ENCODE peak calls at places on chromosomes 12 and 14, in five cellular contexts. One of them, this sample, is unnamed.

GRCh38 chr12:63021126-63021525 is 86.2 kb upstream of the PPM1H start:
- DNase-seq in AG04450: no peak
- DNase-seq in HCT116: no peak
- DNase-seq in hepatocyte: no peak
- DNase-seq in effector memory CD4-positive, alpha-beta T cell: no peak
- DNase-seq in this sample: no peak

GRCh38 chr12:51082561-51083139 is 746 bp downstream of the CSRNP2 start:
- DNase-seq in AG04450: no peak
- DNase-seq in HCT116: no peak
- DNase-seq in hepatocyte: no peak
- DNase-seq in effector memory CD4-positive, alpha-beta T cell: no peak
- DNase-seq in this sample: no peak

GRCh38 chr12:23945249-23945648 is 4.2 kb downstream of the SOX5 start:
- DNase-seq in AG04450: no peak
- DNase-seq in HCT116: no peak
- DNase-seq in hepatocyte: no peak
- DNase-seq in effector memory CD4-positive, alpha-beta T cell: no peak
- DNase-seq in this sample: no peak

GRCh38 chr14:57657487-57657886 is 163.8 kb upstream of the CCDC198 start:
- DNase-seq in AG04450: peak
- DNase-seq in HCT116: no peak
- DNase-seq in hepatocyte: peak
- DNase-seq in effector memory CD4-positive, alpha-beta T cell: no peak
- DNase-seq in this sample: no peak

GRCh38 chr14:44316647-44317432 is 190.2 kb downstream of the FSCB start:
- DNase-seq in AG04450: peak
- DNase-seq in HCT116: peak
- DNase-seq in hepatocyte: peak
- DNase-seq in effector memory CD4-positive, alpha-beta T cell: no peak
- DNase-seq in this sample: no peak

GRCh38 chr12:57452181-57452936 is 2.7 kb upstream of the INHBE start:
- DNase-seq in AG04450: peak
- DNase-seq in HCT116: no peak
- DNase-seq in hepatocyte: peak
- DNase-seq in effector memory CD4-positive, alpha-beta T cell: no peak
- DNase-seq in this sample: no peak

GRCh38 chr14:89129570-89129969 is 287.5 kb downstream of the FOXN3 start:
- DNase-seq in AG04450: no peak
- DNase-seq in HCT116: no peak
- DNase-seq in hepatocyte: no peak
- DNase-seq in effector memory CD4-positive, alpha-beta T cell: no peak
- DNase-seq in this sample: no peak

GRCh38 chr12:53676715-53677611 is 1.1 kb upstream of the ATP5MC2 start:
- DNase-seq in AG04450: no peak
- DNase-seq in HCT116: no peak
- DNase-seq in hepatocyte: peak
- DNase-seq in effector memory CD4-positive, alpha-beta T cell: no peak
- DNase-seq in this sample: no peak

GRCh38 chr14:45526715-45527549 is 273.9 kb upstream of the MIS18BP1 start:
- DNase-seq in AG04450: no peak
- DNase-seq in HCT116: peak
- DNase-seq in hepatocyte: peak
- DNase-seq in effector memory CD4-positive, alpha-beta T cell: no peak
- DNase-seq in this sample: peak

GRCh38 chr12:71661977-71662522 is 1.6 kb downstream of the ZFC3H1 start:
- DNase-seq in AG04450: peak
- DNase-seq in HCT116: no peak
- DNase-seq in hepatocyte: no peak
- DNase-seq in effector memory CD4-positive, alpha-beta T cell: no peak
- DNase-seq in this sample: no peak
- H3K27ac ChIP-seq in AG04450: no peak
- H3K27ac ChIP-seq in HCT116: no peak
- H3K27ac ChIP-seq in hepatocyte: peak
- H3K27ac ChIP-seq in effector memory CD4-positive, alpha-beta T cell: peak
- H3K27ac ChIP-seq in this sample: peak

GRCh38 chr12:12181516-12181915 is 85.3 kb downstream of the LRP6 start:
- DNase-seq in AG04450: no peak
- DNase-seq in HCT116: no peak
- DNase-seq in hepatocyte: no peak
- DNase-seq in effector memory CD4-positive, alpha-beta T cell: no peak
- DNase-seq in this sample: no peak
- H3K4me3 ChIP-seq in AG04450: no peak
- H3K4me3 ChIP-seq in HCT116: no peak
- H3K4me3 ChIP-seq in hepatocyte: no peak
- H3K4me3 ChIP-seq in effector memory CD4-positive, alpha-beta T cell: no peak
- H3K4me3 ChIP-seq in this sample: no peak

GRCh38 chr12:106080111-106080732 is 58.5 kb downstream of the NUAK1 start:
- DNase-seq in AG04450: no peak
- DNase-seq in HCT116: no peak
- DNase-seq in hepatocyte: no peak
- DNase-seq in effector memory CD4-positive, alpha-beta T cell: no peak
- DNase-seq in this sample: peak

GRCh38 chr12:106080786-106081185 is 58.0 kb downstream of the NUAK1 start:
- DNase-seq in AG04450: no peak
- DNase-seq in HCT116: no peak
- DNase-seq in hepatocyte: no peak
- DNase-seq in effector memory CD4-positive, alpha-beta T cell: no peak
- DNase-seq in this sample: peak

GRCh38 chr12:106079148-106079738 is 59.5 kb downstream of the NUAK1 start:
- DNase-seq in AG04450: no peak
- DNase-seq in HCT116: no peak
- DNase-seq in hepatocyte: no peak
- DNase-seq in effector memory CD4-positive, alpha-beta T cell: no peak
- DNase-seq in this sample: no peak

GRCh38 chr12:106081606-106082005 is 57.1 kb downstream of the NUAK1 start:
- DNase-seq in AG04450: no peak
- DNase-seq in HCT116: no peak
- DNase-seq in hepatocyte: no peak
- DNase-seq in effector memory CD4-positive, alpha-beta T cell: no peak
- DNase-seq in this sample: no peak

DNA sequence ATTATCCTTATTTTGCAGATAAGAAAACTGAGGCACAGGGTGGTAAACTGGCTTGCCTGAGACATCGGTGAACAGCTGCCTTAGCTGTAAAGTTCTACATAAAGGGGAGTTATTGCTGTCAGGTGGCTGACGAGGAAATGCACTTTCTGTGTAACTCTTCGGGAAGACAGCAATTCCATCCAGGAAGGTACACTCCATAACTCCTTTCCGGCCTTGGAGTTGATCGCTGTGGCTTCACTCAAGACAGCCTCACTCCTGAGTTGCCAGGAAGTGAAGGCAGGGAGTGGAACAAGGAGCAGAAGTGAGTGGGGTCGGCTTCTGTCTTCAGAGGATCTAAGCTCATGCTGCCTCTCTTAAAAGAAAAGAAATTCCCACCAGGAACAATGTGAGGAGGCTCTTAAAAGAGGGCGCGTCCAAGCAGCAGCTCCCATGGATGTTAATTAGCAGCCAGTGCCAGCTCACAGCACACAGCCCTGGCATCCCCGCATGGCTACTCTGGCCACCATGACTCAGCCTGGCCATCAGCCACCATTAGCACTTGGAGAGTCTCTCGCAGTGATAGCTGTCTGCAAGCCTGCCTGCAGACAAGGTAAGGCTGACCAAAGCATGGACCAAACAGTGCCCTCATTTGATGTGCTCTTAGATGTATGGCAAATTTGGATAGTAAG is 60.3 kb downstream of the NUAK1 start:
- DNase-seq in AG04450: no peak
- DNase-seq in HCT116: no peak
- DNase-seq in hepatocyte: no peak
- DNase-seq in effector memory CD4-positive, alpha-beta T cell: no peak
- DNase-seq in this sample: no peak
- H3K27ac ChIP-seq in AG04450: no peak
- H3K27ac ChIP-seq in HCT116: no peak
- H3K27ac ChIP-seq in hepatocyte: no peak
- H3K27ac ChIP-seq in effector memory CD4-positive, alpha-beta T cell: no peak
- H3K27ac ChIP-seq in this sample: no peak

GRCh38 chr14:56124296-56124695 is 6.1 kb downstream of the PELI2 start:
- DNase-seq in AG04450: no peak
- DNase-seq in HCT116: no peak
- DNase-seq in hepatocyte: no peak
- DNase-seq in effector memory CD4-positive, alpha-beta T cell: no peak
- DNase-seq in this sample: no peak
- H3K4me3 ChIP-seq in AG04450: no peak
- H3K4me3 ChIP-seq in HCT116: no peak
- H3K4me3 ChIP-seq in hepatocyte: no peak
- H3K4me3 ChIP-seq in effector memory CD4-positive, alpha-beta T cell: no peak
- H3K4me3 ChIP-seq in this sample: peak

GRCh38 chr14:49769581-49770211 is 1.7 kb downstream of the KLHDC2 start:
- DNase-seq in AG04450: no peak
- DNase-seq in HCT116: no peak
- DNase-seq in hepatocyte: no peak
- DNase-seq in effector memory CD4-positive, alpha-beta T cell: no peak
- DNase-seq in this sample: no peak

GRCh38 chr14:49767473-49768300 is at the start of gene KLHDC2:
- DNase-seq in AG04450: peak
- DNase-seq in HCT116: peak
- DNase-seq in hepatocyte: peak
- DNase-seq in effector memory CD4-positive, alpha-beta T cell: peak
- DNase-seq in this sample: no peak

GRCh38 chr14:49768301-49769121 is 558 bp downstream of the KLHDC2 start:
- DNase-seq in AG04450: no peak
- DNase-seq in HCT116: peak
- DNase-seq in hepatocyte: peak
- DNase-seq in effector memory CD4-positive, alpha-beta T cell: peak
- DNase-seq in this sample: no peak

GRCh38 chr14:49770212-49770817 is 2.4 kb downstream of the KLHDC2 start:
- DNase-seq in AG04450: no peak
- DNase-seq in HCT116: no peak
- DNase-seq in hepatocyte: peak
- DNase-seq in effector memory CD4-positive, alpha-beta T cell: no peak
- DNase-seq in this sample: no peak

DNA sequence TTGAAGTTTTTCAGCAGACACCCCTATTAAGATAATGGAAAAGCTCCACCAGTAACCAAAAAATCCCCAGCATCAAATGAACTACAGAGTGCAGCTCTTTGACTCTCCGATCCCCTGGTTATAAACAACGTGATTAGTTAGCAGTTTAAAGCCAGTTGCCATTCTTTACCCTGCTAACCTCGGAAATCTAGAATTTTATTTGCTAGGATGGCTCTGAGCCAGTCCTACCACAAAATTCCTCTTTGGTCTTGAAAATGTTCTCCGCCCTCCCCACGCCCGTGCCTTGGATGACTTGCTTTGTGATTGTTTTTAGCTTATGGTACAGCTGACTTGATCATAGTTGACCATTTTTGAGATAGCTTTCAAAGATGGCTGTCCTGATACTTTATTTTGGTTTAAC is 1.2 kb downstream of the KLHDC2 start:
- DNase-seq in AG04450: no peak
- DNase-seq in HCT116: no peak
- DNase-seq in hepatocyte: no peak
- DNase-seq in effector memory CD4-positive, alpha-beta T cell: no peak
- DNase-seq in this sample: no peak
- H3K27ac ChIP-seq in AG04450: peak
- H3K27ac ChIP-seq in HCT116: peak
- H3K27ac ChIP-seq in hepatocyte: peak
- H3K27ac ChIP-seq in effector memory CD4-positive, alpha-beta T cell: peak
- H3K27ac ChIP-seq in this sample: peak

DNA sequence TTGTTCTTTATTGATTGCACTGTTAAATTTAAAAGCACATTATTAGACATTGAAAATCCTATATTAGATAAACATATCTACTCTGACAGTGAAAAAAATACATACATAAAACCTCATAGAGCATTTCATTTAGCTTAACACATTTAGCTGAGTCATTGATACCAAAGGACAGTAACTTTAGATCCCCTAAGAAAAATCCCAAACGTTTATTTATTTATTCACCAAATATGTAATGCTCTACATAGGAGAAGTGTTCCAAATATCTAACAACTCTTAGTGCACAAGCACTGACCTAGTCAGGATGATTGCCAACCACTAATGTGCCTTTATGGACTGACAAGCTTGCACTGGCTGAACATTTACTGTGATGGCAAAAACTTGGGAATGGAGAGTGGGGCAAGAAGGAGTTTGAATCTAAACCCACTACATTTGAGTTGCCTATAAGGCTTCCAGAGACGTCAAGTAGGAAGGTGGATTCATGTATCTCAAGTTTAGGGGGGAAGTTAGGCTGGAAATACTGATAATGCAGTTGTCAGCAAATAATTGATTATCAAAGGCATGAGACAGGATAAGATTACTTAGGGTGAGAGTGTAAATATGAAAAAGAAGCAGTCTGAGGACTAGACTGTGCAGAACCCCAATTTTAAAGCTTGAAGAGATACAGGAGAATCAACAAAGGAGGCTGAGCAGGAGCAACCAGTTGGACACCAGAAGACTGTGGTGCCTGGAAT is 156.4 kb downstream of the PLCZ1 start:
- DNase-seq in AG04450: no peak
- DNase-seq in HCT116: no peak
- DNase-seq in hepatocyte: no peak
- DNase-seq in effector memory CD4-positive, alpha-beta T cell: no peak
- DNase-seq in this sample: no peak
- H3K4me3 ChIP-seq in AG04450: no peak
- H3K4me3 ChIP-seq in HCT116: no peak
- H3K4me3 ChIP-seq in hepatocyte: no peak
- H3K4me3 ChIP-seq in effector memory CD4-positive, alpha-beta T cell: no peak
- H3K4me3 ChIP-seq in this sample: no peak

GRCh38 chr12:131471271-131471905 is 239.5 kb upstream of the SFSWAP start:
- DNase-seq in AG04450: no peak
- DNase-seq in HCT116: no peak
- DNase-seq in hepatocyte: no peak
- DNase-seq in effector memory CD4-positive, alpha-beta T cell: no peak
- DNase-seq in this sample: no peak

GRCh38 chr12:131463165-131463564 is 247.7 kb upstream of the SFSWAP start:
- DNase-seq in AG04450: no peak
- DNase-seq in HCT116: no peak
- DNase-seq in hepatocyte: no peak
- DNase-seq in effector memory CD4-positive, alpha-beta T cell: no peak
- DNase-seq in this sample: no peak

GRCh38 chr12:131468206-131468605 is 242.7 kb upstream of the SFSWAP start:
- DNase-seq in AG04450: no peak
- DNase-seq in HCT116: no peak
- DNase-seq in hepatocyte: no peak
- DNase-seq in effector memory CD4-positive, alpha-beta T cell: no peak
- DNase-seq in this sample: no peak

GRCh38 chr12:131466932-131467331 is 244.0 kb upstream of the SFSWAP start:
- DNase-seq in AG04450: no peak
- DNase-seq in HCT116: no peak
- DNase-seq in hepatocyte: no peak
- DNase-seq in effector memory CD4-positive, alpha-beta T cell: no peak
- DNase-seq in this sample: no peak

DNA sequence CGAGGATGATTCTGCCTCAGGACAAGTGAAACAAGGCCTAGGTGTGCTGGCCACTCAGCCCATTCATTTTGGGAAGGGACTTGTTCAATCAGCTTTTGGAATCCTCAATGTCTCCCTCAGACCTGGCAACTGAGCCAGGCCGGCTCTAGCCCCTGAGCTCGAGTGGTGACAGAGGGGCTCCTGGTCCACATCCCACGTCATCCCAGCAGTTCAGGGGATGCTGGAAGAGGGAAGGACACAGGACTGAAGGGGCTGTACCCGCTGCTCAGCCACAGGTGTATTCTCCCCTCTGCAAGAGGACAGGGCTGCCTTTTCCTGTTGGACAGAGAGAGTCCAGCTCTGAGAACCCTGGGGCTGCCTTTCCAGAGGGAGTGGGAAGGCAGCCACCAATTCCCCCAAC is 244.6 kb upstream of the SFSWAP start:
- DNase-seq in AG04450: no peak
- DNase-seq in HCT116: no peak
- DNase-seq in hepatocyte: no peak
- DNase-seq in effector memory CD4-positive, alpha-beta T cell: no peak
- DNase-seq in this sample: no peak
- H3K27ac ChIP-seq in AG04450: no peak
- H3K27ac ChIP-seq in HCT116: no peak
- H3K27ac ChIP-seq in hepatocyte: no peak
- H3K27ac ChIP-seq in effector memory CD4-positive, alpha-beta T cell: no peak
- H3K27ac ChIP-seq in this sample: no peak